ENCODE peak calls at places on chromosomes 5 and 9, in four cellular contexts. Q, L, T and J are unnamed samples.

GRCh38 chr5:177605078-177605477 is 5.1 kb downstream of the B4GALT7 start:
- DNase-seq in T (no peak), Q (no peak), L (no peak), J (no peak)

GRCh38 chr5:181223729-181224389 is 778 bp downstream of the TRIM41 start:
- DNase-seq in T (no peak), Q (peak), L (no peak), J (no peak)

GRCh38 chr5:43711496-43711895 is 108.5 kb downstream of the NNT start:
- DNase-seq in T (no peak), Q (no peak), L (no peak), J (no peak)

GRCh38 chr5:173108914-173109313 is 35.4 kb upstream of the BNIP1 start:
- DNase-seq in Q (no peak), L (no peak), T (no peak), J (no peak)

GRCh38 chr9:134204991-134205578 is 40.7 kb upstream of the RNU6ATAC start:
- DNase-seq in Q (no peak), L (no peak), T (no peak), J (no peak)

GRCh38 chr9:126857261-126857960 is 3.0 kb upstream of the ZBTB34 start:
- DNase-seq in Q (no peak), L (no peak), T (no peak), J (no peak)

GRCh38 chr9:25913806-25914205 is 235.6 kb upstream of the TUSC1 start:
- DNase-seq in Q (no peak), T (no peak), L (no peak), J (no peak)

GRCh38 chr5:149172261-149172660 is 31.0 kb downstream of the ABLIM3 start:
- DNase-seq in T (no peak), Q (no peak), L (no peak), J (no peak)

GRCh38 chr9:2459756-2460155 is 161.8 kb upstream of the VLDLR start:
- DNase-seq in T (no peak), L (no peak), Q (no peak), J (no peak)

GRCh38 chr9:19155106-19155999 is 28.1 kb upstream of the PLIN2 start:
- DNase-seq in T (no peak), Q (no peak), L (no peak), J (no peak)

GRCh38 chr9:33447404-33448158 is at the start of gene AQP3:
- DNase-seq in Q (peak), L (no peak), T (peak), J (peak)

GRCh38 chr9:125593581-125593980 is 113.4 kb downstream of the MAPKAP1 start:
- DNase-seq in Q (peak), T (no peak), L (no peak), J (no peak)

GRCh38 chr5:31811210-31811609 is 172.3 kb downstream of the PDZD2 start:
- DNase-seq in Q (no peak), T (no peak), L (no peak), J (no peak)

GRCh38 chr5:40834391-40834848 is 602 bp downstream of the RPL37 start:
- DNase-seq in T (no peak), Q (peak), L (no peak), J (no peak)

GRCh38 chr5:9268226-9268625 is 277.6 kb downstream of the SEMA5A start:
- DNase-seq in Q (no peak), T (no peak), L (no peak), J (no peak)

GRCh38 chr9:74653437-74654080 is 156.4 kb downstream of the RORB start:
- DNase-seq in T (no peak), Q (no peak), L (no peak), J (no peak)

GRCh38 chr9:115514454-115514853 is 396.5 kb upstream of the TNC start:
- DNase-seq in L (no peak), Q (no peak), T (no peak), J (no peak)

GRCh38 chr5:150353395-150353675 is 4.2 kb upstream of the TCOF1 start:
- DNase-seq in L (no peak), Q (no peak), T (no peak), J (no peak)

GRCh38 chr9:75128535-75128934 is 40.2 kb downstream of the OSTF1 start:
- DNase-seq in T (no peak), L (no peak), Q (no peak), J (no peak)

GRCh38 chr5:79229357-79230174 is 6.4 kb upstream of the JMY start:
- DNase-seq in Q (no peak), L (peak), T (no peak), J (no peak)

GRCh38 chr5:3671366-3671765 is 75.7 kb downstream of the IRX1 start:
- DNase-seq in Q (no peak), L (no peak), T (no peak), J (no peak)

GRCh38 chr5:169717298-169717697 is 80.2 kb downstream of the DOCK2 start:
- DNase-seq in Q (peak), L (no peak), T (no peak), J (no peak)
- TF ChIP-seq SPI1 in Q (no peak), L (no peak), T (no peak), J (no peak)

GRCh38 chr5:95709967-95710650 is 21.0 kb upstream of the RHOBTB3 start:
- DNase-seq in T (no peak), L (no peak), Q (no peak), J (no peak)
- TF ChIP-seq SPI1 in T (no peak), L (no peak), Q (no peak), J (no peak)

DNA sequence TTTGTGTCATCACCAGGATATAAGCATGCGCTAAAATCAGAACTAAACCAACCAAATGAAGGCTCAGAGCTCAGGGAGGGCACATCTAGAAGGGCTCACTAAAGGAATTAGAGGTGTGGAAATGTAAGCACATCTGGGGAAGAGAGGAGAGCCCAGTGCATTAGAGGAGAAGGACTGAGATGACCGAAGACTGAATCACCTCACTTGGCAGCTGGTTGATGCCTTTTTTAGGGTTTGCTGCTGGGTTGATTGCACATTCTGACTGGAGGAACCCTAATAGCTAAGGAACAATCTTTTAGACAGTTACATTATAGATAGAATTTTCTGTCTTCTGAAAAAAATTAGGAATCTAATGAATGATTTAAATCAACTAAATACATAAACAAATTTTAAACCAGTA is 8.2 kb upstream of the IFNA21 start:
- DNase-seq in T (no peak), Q (no peak), L (no peak), J (no peak)
- TF ChIP-seq SPI1 in T (no peak), Q (no peak), L (no peak), J (no peak)

GRCh38 chr5:35488055-35488454 is 129.6 kb upstream of the SPEF2 start:
- DNase-seq in Q (no peak), L (no peak), T (no peak), J (no peak)
- TF ChIP-seq SPI1 in Q (no peak), L (no peak), T (no peak), J (no peak)

GRCh38 chr9:128339761-128340690 is at the start of gene SLC27A4:
- DNase-seq in T (peak), L (peak), Q (peak), J (peak)
- TF ChIP-seq SPI1 in T (no peak), L (no peak), Q (no peak), J (no peak)

DNA sequence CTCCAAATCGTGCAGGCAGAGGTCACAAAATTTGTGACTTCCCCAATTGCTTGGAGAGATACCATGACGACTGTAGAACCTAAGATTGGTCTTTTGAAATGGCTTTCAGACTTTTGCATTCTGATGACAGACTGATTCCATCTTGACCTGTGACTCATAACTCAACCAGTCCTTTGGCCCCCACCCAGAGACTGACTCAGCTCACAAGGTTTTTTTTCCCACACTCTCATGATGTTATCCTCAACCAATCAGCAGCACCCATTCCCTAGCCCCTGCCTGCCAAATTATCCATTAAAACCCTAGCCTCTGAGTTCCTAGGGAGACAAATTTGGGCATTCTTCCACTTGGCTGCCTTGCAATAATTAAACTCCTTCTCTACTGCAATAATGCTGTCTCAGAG is 1263.3 kb upstream of the CDH9 start:
- DNase-seq in T (no peak), Q (no peak), L (no peak), J (no peak)
- TF ChIP-seq SPI1 in T (no peak), Q (no peak), L (no peak), J (no peak)

GRCh38 chr9:122085260-122085659 is 7.8 kb downstream of the TTLL11 start:
- DNase-seq in L (no peak), Q (no peak), T (no peak), J (no peak)

GRCh38 chr9:122086873-122087272 is 6.2 kb downstream of the TTLL11 start:
- DNase-seq in L (no peak), Q (no peak), T (no peak), J (no peak)

GRCh38 chr9:122088880-122089567 is 4.1 kb downstream of the TTLL11 start:
- DNase-seq in T (no peak), Q (no peak), L (no peak), J (no peak)

GRCh38 chr9:122090287-122090883 is 2.7 kb downstream of the TTLL11 start:
- DNase-seq in L (no peak), T (no peak), Q (no peak), J (no peak)

GRCh38 chr9:122087406-122088200 is 5.5 kb downstream of the TTLL11 start:
- DNase-seq in Q (no peak), T (no peak), L (no peak), J (no peak)
- TF ChIP-seq SPI1 in Q (no peak), T (no peak), L (no peak), J (no peak)